ENCODE peak calls at places on chromosome 10, in six cellular contexts. S, M, O, D, L and X are unnamed samples.

GRCh38 chr10:78914502-78915330 is 154.1 kb upstream of the ZMIZ1 start:
- DNase-seq in S (peak), L (no peak), D (no peak), O (no peak), M (no peak), X (no peak)

GRCh38 chr10:119747940-119748339 is 22.1 kb downstream of the INPP5F start:
- DNase-seq in D (no peak), S (no peak), M (no peak), O (no peak), L (no peak), X (no peak)

GRCh38 chr10:61754553-61755540 is 92.1 kb downstream of the CABCOCO1 start:
- DNase-seq in L (no peak), D (no peak), M (no peak), O (no peak), S (no peak), X (no peak)

GRCh38 chr10:94085288-94085687 is 91.6 kb downstream of the PLCE1 start:
- DNase-seq in O (no peak), M (no peak), S (no peak), D (no peak), L (no peak), X (no peak)

GRCh38 chr10:129398861-129399260 is 68.2 kb upstream of the MGMT start:
- DNase-seq in M (no peak), S (no peak), D (no peak), L (no peak), O (no peak), X (no peak)

GRCh38 chr10:54009672-54010071 is 791.4 kb downstream of the PCDH15 start:
- DNase-seq in D (no peak), M (no peak), L (no peak), O (no peak), S (no peak), X (no peak)

GRCh38 chr10:59234814-59235429 is 58.5 kb downstream of the PHYHIPL start:
- DNase-seq in M (no peak), S (peak), D (no peak), L (peak), O (no peak), X (no peak)

GRCh38 chr10:114902151-114902550 is 35.8 kb upstream of the TRUB1 start:
- DNase-seq in O (no peak), S (no peak), D (no peak), M (no peak), L (no peak), X (no peak)

GRCh38 chr10:91707236-91707635 is 74.4 kb upstream of the PPP1R3C start:
- DNase-seq in S (no peak), L (no peak), D (no peak), M (no peak), O (no peak), X (no peak)

GRCh38 chr10:35888400-35888799 is 246.3 kb upstream of the FZD8 start:
- DNase-seq in O (no peak), L (no peak), S (no peak), M (no peak), D (no peak), X (no peak)

GRCh38 chr10:92690211-92691041 is 671 bp downstream of the HHEX start:
- DNase-seq in O (peak), L (peak), D (peak), S (peak), M (peak), X (peak)

GRCh38 chr10:70480254-70480861 is 1.8 kb downstream of the PALD1 start:
- DNase-seq in M (no peak), L (no peak), D (no peak), S (peak), O (no peak), X (no peak)

GRCh38 chr10:70302292-70302691 is 18.5 kb upstream of the NPFFR1 start:
- DNase-seq in D (no peak), O (no peak), M (no peak), L (peak), S (no peak), X (no peak)

GRCh38 chr10:23884671-23885070 is 324.3 kb upstream of the KIAA1217 start:
- DNase-seq in D (no peak), O (no peak), L (no peak), M (no peak), S (no peak), X (no peak)

GRCh38 chr10:56298941-56299340 is 62.1 kb downstream of the ZWINT start:
- DNase-seq in S (no peak), M (no peak), O (no peak), L (no peak), D (no peak), X (no peak)

GRCh38 chr10:46545861-46546590 is 10.4 kb downstream of the GPRIN2 start:
- DNase-seq in O (peak), S (no peak), M (peak), L (no peak), D (peak), X (peak)

GRCh38 chr10:103842605-103843004 is 12.8 kb downstream of the SH3PXD2A start:
- DNase-seq in D (no peak), O (no peak), L (no peak), S (no peak), M (no peak), X (no peak)

GRCh38 chr10:1255166-1255565 is 199.0 kb downstream of the WDR37 start:
- DNase-seq in S (no peak), M (no peak), O (no peak), D (no peak), L (peak), X (no peak)

GRCh38 chr10:27285093-27285492 is 44.5 kb upstream of the ACBD5 start:
- DNase-seq in S (peak), L (no peak), D (no peak), M (no peak), O (no peak), X (no peak)

GRCh38 chr10:22605168-22605567 is 109.2 kb downstream of the PIP4K2A start:
- DNase-seq in S (peak), L (no peak), O (no peak), M (no peak), D (no peak), X (no peak)

GRCh38 chr10:20232079-20232478 is 415.8 kb downstream of the PLXDC2 start:
- DNase-seq in D (no peak), L (no peak), M (no peak), O (no peak), S (no peak), X (no peak)

GRCh38 chr10:100287756-100288155 is 1.3 kb upstream of the BLOC1S2 start:
- DNase-seq in M (no peak), L (no peak), D (no peak), S (no peak), O (no peak), X (no peak)

GRCh38 chr10:5876181-5876768 is 13.4 kb downstream of the ANKRD16 start:
- DNase-seq in O (no peak), S (no peak), D (no peak), M (no peak), L (no peak), X (no peak)

GRCh38 chr10:124534821-124535601 is 73.4 kb downstream of the LHPP start:
- DNase-seq in O (no peak), D (no peak), L (no peak), M (no peak), S (no peak), X (no peak)

GRCh38 chr10:52004342-52004949 is 305.1 kb upstream of the CSTF2T start:
- DNase-seq in D (peak), M (no peak), O (no peak), L (peak), S (peak), X (no peak)

GRCh38 chr10:80462986-80463741 is 9.1 kb downstream of the TSPAN14 start:
- DNase-seq in D (no peak), O (no peak), S (peak), M (no peak), L (no peak), X (no peak)

GRCh38 chr10:76429331-76429625 is 997.9 kb downstream of the LRMDA start:
- DNase-seq in S (no peak), D (no peak), L (no peak), O (no peak), M (no peak), X (no peak)

GRCh38 chr10:49076319-49076718 is 39.0 kb downstream of the VSTM4 start:
- DNase-seq in M (peak), O (no peak), D (no peak), S (no peak), L (no peak), X (no peak)

GRCh38 chr10:53619678-53620077 is 847.1 kb upstream of the MBL2 start:
- DNase-seq in L (no peak), D (no peak), O (no peak), S (peak), M (no peak), X (peak)

GRCh38 chr10:110803830-110804338 is 67.8 kb upstream of the PDCD4 start:
- DNase-seq in D (peak), O (no peak), M (no peak), S (peak), L (no peak), X (no peak)

GRCh38 chr10:100374137-100374655 is 27.2 kb downstream of the SCD start:
- DNase-seq in L (no peak), D (peak), M (no peak), O (no peak), S (peak), X (no peak)

GRCh38 chr10:128855656-128856428 is 611.2 kb upstream of the MGMT start:
- DNase-seq in S (no peak), L (no peak), O (no peak), D (no peak), M (no peak), X (no peak)

GRCh38 chr10:86244296-86244695 is 122.3 kb downstream of the GRID1 start:
- DNase-seq in O (peak), S (no peak), D (no peak), L (no peak), M (no peak), X (no peak)

GRCh38 chr10:127881262-127881661 is 11.5 kb downstream of the CLRN3 start:
- DNase-seq in L (no peak), S (no peak), M (no peak), D (no peak), O (no peak), X (no peak)

GRCh38 chr10:17169807-17170206 is 31.7 kb downstream of the TRDMT1 start:
- DNase-seq in S (no peak), O (no peak), D (no peak), M (no peak), L (no peak), X (no peak)

GRCh38 chr10:104334561-104334960 is 3.7 kb downstream of the ITPRIP start:
- DNase-seq in L (no peak), S (no peak), O (no peak), M (no peak), D (no peak), X (no peak)

GRCh38 chr10:968546-969199 is 19.6 kb upstream of the GTPBP4 start:
- DNase-seq in L (no peak), D (no peak), O (no peak), M (no peak), S (no peak), X (no peak)

GRCh38 chr10:26335574-26336093 is 102.5 kb upstream of the APBB1IP start:
- DNase-seq in D (no peak), S (peak), O (no peak), L (no peak), M (no peak), X (no peak)

GRCh38 chr10:13615650-13616049 is 28.9 kb downstream of the PRPF18 start:
- DNase-seq in O (no peak), D (no peak), S (no peak), M (no peak), L (no peak), X (no peak)

GRCh38 chr10:13612654-13613373 is 26.0 kb downstream of the PRPF18 start:
- DNase-seq in O (no peak), S (no peak), M (no peak), L (no peak), D (no peak), X (no peak)

GRCh38 chr10:13617146-13617545 is 30.4 kb downstream of the PRPF18 start:
- DNase-seq in O (no peak), L (no peak), D (no peak), S (no peak), M (no peak), X (no peak)

GRCh38 chr10:13613519-13613918 is 26.8 kb downstream of the PRPF18 start:
- DNase-seq in L (peak), D (peak), S (peak), O (no peak), M (no peak), X (no peak)

GRCh38 chr10:13614530-13615332 is 28.0 kb downstream of the PRPF18 start:
- DNase-seq in D (no peak), M (no peak), S (no peak), O (no peak), L (peak), X (no peak)
- TF ChIP-seq CTCF in D (no peak), M (no peak), S (no peak), O (no peak), L (peak), X (no peak)

GRCh38 chr10:96958071-96958470 is 126.0 kb downstream of the LCOR start:
- DNase-seq in S (no peak), D (no peak), M (no peak), L (no peak), O (no peak), X (no peak)

GRCh38 chr10:96951954-96952353 is 119.9 kb downstream of the LCOR start:
- DNase-seq in S (no peak), D (no peak), L (no peak), M (no peak), O (no peak), X (no peak)

GRCh38 chr10:96959733-96960132 is 127.6 kb downstream of the LCOR start:
- DNase-seq in S (no peak), M (no peak), O (no peak), L (no peak), D (no peak), X (no peak)

GRCh38 chr10:96960872-96961271 is 128.8 kb downstream of the LCOR start:
- DNase-seq in D (no peak), M (no peak), O (no peak), L (no peak), S (no peak), X (no peak)

GRCh38 chr10:96955733-96956132 is 123.6 kb downstream of the LCOR start:
- DNase-seq in M (no peak), L (no peak), O (no peak), D (no peak), S (no peak), X (no peak)
- TF ChIP-seq CTCF in M (no peak), L (no peak), O (no peak), D (no peak), S (no peak), X (no peak)

DNA sequence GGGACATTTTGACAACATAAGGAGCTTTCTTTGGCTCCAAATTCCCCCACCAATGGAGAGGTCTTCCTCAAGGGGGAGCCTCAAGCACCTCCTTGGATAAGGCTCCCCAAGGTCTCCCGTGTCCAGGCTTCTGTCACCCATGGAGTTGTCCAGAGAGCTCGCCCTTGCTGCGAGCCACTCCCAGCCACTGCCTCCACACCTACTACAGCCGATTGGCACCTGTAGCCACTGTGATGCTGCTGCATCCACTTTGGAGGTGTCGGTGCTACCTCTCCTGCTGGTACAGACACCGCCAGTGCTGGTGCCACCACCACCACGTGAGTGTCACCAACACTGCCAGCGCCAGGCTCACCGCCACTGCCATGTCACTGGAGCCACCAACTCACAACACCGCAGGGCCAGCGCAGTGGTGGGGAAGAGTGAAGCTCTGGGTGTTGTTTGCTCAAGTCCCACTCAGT is 22.1 kb upstream of the ENO4 start:
- DNase-seq in O (no peak), M (no peak), S (no peak), D (no peak), L (no peak), X (no peak)
- TF ChIP-seq CTCF in O (no peak), M (no peak), S (no peak), D (no peak), L (peak), X (no peak)

GRCh38 chr10:131854579-131855335 is 46.1 kb upstream of the PPP2R2D start:
- DNase-seq in L (no peak), M (no peak), D (no peak), S (no peak), O (no peak), X (no peak)
- TF ChIP-seq CTCF in L (no peak), M (no peak), D (no peak), S (no peak), O (no peak), X (no peak)

DNA sequence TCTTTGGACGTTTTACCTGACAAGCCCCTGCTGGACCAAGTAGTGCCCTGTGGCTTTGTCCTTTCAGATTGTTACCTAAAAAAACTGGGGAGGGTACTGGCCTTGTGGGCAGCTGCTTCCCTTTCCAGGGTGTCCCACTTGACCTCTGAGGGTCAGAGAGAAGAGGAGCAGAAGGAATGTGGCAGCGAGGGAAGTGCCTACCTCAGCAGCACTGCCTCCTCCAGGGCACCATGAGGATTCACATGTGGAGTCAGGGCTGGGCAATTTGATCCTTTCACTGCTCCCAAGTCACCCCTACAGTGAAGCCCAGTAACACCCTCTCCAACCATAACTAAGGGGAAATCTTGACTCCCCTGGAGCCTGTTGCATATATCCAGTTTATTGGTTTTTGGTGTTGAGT is 64.6 kb downstream of the ITGB1 start:
- DNase-seq in D (no peak), L (no peak), M (no peak), S (no peak), O (no peak), X (no peak)
- TF ChIP-seq CTCF in D (no peak), L (peak), M (no peak), S (no peak), O (no peak), X (peak)

GRCh38 chr10:90592903-90593302 is 264.9 kb downstream of the HTR7 start:
- DNase-seq in S (peak), M (peak), D (peak), O (no peak), L (peak), X (peak)
- TF ChIP-seq CTCF in S (peak), M (peak), D (peak), O (peak), L (peak), X (peak)

GRCh38 chr10:3651969-3652653 is 132.9 kb downstream of the KLF6 start:
- DNase-seq in L (no peak), O (no peak), D (no peak), M (no peak), S (no peak), X (no peak)
- TF ChIP-seq CTCF in L (peak), O (no peak), D (no peak), M (no peak), S (no peak), X (no peak)

DNA sequence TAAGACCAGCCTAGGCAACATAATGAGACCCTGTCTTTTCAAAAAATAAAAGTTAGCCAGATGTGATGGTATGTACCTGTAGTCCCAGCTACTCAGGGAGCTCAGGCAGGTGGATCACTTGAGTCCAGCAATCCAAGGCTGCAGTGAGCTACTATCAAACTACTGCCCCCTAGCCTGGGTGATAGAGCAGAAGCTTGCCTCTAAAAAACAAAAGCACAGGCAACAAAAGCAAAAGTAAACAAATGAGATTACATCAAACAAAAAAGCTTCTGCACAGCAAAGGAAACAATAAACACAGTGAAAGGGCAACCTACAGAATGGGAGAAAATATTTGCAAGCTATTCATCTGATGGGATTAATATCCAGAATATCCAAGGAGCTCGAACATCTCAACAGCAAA is 65.4 kb downstream of the FANK1 start:
- DNase-seq in O (no peak), S (no peak), M (no peak), D (no peak), L (no peak), X (no peak)
- TF ChIP-seq CTCF in O (no peak), S (no peak), M (no peak), D (no peak), L (no peak), X (no peak)

GRCh38 chr10:113895018-113895417 is 40.6 kb downstream of the NHLRC2 start:
- DNase-seq in D (no peak), L (no peak), O (no peak), M (no peak), S (no peak), X (no peak)

GRCh38 chr10:113893570-113893969 is 39.1 kb downstream of the NHLRC2 start:
- DNase-seq in S (no peak), O (no peak), L (no peak), M (no peak), D (no peak), X (no peak)

GRCh38 chr10:113894581-113894980 is 40.1 kb downstream of the NHLRC2 start:
- DNase-seq in D (no peak), O (no peak), M (no peak), S (no peak), L (no peak), X (no peak)

GRCh38 chr10:113890769-113891168 is 36.3 kb downstream of the NHLRC2 start:
- DNase-seq in S (no peak), D (no peak), M (no peak), O (no peak), L (no peak), X (no peak)

GRCh38 chr10:113891476-113891875 is 37.0 kb downstream of the NHLRC2 start:
- DNase-seq in O (no peak), D (no peak), L (no peak), S (no peak), M (no peak), X (no peak)
- TF ChIP-seq CTCF in O (no peak), D (no peak), L (no peak), S (no peak), M (no peak), X (no peak)